ENCODE peak calls at places on chromosomes 6 and 20, in seven cellular contexts. I is Panc1, T is fibroblast of mammary gland, A is T-helper 1 cell, K is NCI-H2171 treated with DMSO at 0.1 percent for 48 hours, U is COR-L47, O is progenitor cell of endocrine pancreas. X is an unnamed sample.

GRCh38 chr6:144094731-144095133 is 641 bp downstream of the SF3B5 start:
- DNase-seq in I (no peak), T (no peak), A (no peak), K (no peak), U (no peak), O (no peak), X (no peak)

GRCh38 chr6:166417285-166417691 is 34.5 kb upstream of the MPC1 start:
- DNase-seq in I (no peak), T (no peak), A (peak; percentile 88), K (no peak), U (no peak), O (no peak), X (peak; percentile 26)

GRCh38 chr6:15498640-15499039 is 164.2 kb downstream of the DTNBP1 start:
- DNase-seq in I (no peak), T (peak; percentile 80), A (no peak), K (no peak), U (no peak), O (no peak), X (no peak)

GRCh38 chr20:44714701-44715494 is at the start of gene CCN5:
- DNase-seq in I (peak; percentile 71), T (peak; percentile 85), A (no peak), K (peak; percentile 43), U (peak; percentile 64), O (no peak), X (no peak)

GRCh38 chr6:118220429-118221128 is 313.5 kb downstream of the SLC35F1 start:
- DNase-seq in I (no peak), T (no peak), A (no peak), K (no peak), U (no peak), O (no peak), X (no peak)

GRCh38 chr6:33050013-33050800 is 23.2 kb downstream of the HLA-DPA1 start:
- DNase-seq in I (no peak), T (no peak), A (no peak), K (no peak), U (no peak), O (no peak), X (no peak)

GRCh38 chr20:50628326-50628725 is 63.0 kb downstream of the RIPOR3 start:
- DNase-seq in I (no peak), T (no peak), A (no peak), K (peak; percentile 94), U (peak; percentile 8), O (no peak), X (peak; percentile 84)

GRCh38 chr20:62122659-62123449 is 579 bp downstream of the LSM14B start:
- DNase-seq in I (no peak), T (peak; percentile 49), A (no peak), K (peak; percentile 80), U (peak; percentile 79), O (peak; percentile 53), X (peak; percentile 3)

GRCh38 chr6:57267586-57268293 is 45.6 kb upstream of the RAB23 start:
- DNase-seq in I (peak; percentile 67), T (peak; percentile 99), A (peak; percentile 12), K (peak; percentile 12), U (no peak), O (peak; percentile 15), X (no peak)

GRCh38 chr6:89689732-89690131 is 51.2 kb upstream of the LYRM2 start:
- DNase-seq in I (no peak), T (no peak), A (no peak), K (no peak), U (peak; percentile 26), O (no peak), X (no peak)

GRCh38 chr6:115838763-115839401 is 221.8 kb downstream of the FRK start:
- DNase-seq in I (peak; percentile 33), T (peak; percentile 46), A (no peak), K (no peak), U (peak; percentile 25), O (no peak), X (no peak)

GRCh38 chr6:148146717-148147116 is 195.9 kb upstream of the SASH1 start:
- DNase-seq in I (no peak), T (no peak), A (peak; percentile 49), K (no peak), U (no peak), O (no peak), X (no peak)

GRCh38 chr6:135181333-135182119 is 418 bp downstream of the MYB start:
- DNase-seq in I (no peak), T (no peak), A (peak; percentile 25), K (peak; percentile 63), U (no peak), O (no peak), X (peak; percentile 4)

GRCh38 chr6:45808917-45809316 is 206.7 kb downstream of the CLIC5 start:
- DNase-seq in I (no peak), T (no peak), A (no peak), K (no peak), U (no peak), O (no peak), X (no peak)

GRCh38 chr20:35200255-35200654 is 26.2 kb upstream of the MMP24 start:
- DNase-seq in I (no peak), T (peak; percentile 88), A (no peak), K (no peak), U (no peak), O (no peak), X (no peak)

GRCh38 chr6:4805553-4806307 is 29.5 kb downstream of the CDYL start:
- DNase-seq in I (peak; percentile 28), T (peak; percentile 36), A (no peak), K (peak; percentile 6), U (peak; percentile 64), O (peak; percentile 17), X (peak; percentile 97)

GRCh38 chr6:105452924-105453756 is 50.3 kb upstream of the PREP start:
- DNase-seq in I (no peak), T (no peak), A (peak; percentile 56), K (no peak), U (no peak), O (no peak), X (no peak)

GRCh38 chr6:124674042-124674441 is 288.2 kb upstream of the RNF217 start:
- DNase-seq in I (no peak), T (no peak), A (no peak), K (no peak), U (no peak), O (no peak), X (no peak)

GRCh38 chr6:143845033-143845432 is 1.9 kb downstream of the LTV1 start:
- DNase-seq in I (no peak), T (no peak), A (no peak), K (no peak), U (no peak), O (no peak), X (no peak)

GRCh38 chr20:10280016-10280908 is 61.6 kb downstream of the SNAP25 start:
- DNase-seq in I (no peak), T (no peak), A (no peak), K (no peak), U (no peak), O (no peak), X (no peak)

GRCh38 chr6:134007077-134007476 is 45.3 kb downstream of the SLC2A12 start:
- DNase-seq in I (no peak), T (no peak), A (no peak), K (peak; percentile 84), U (peak; percentile 77), O (no peak), X (no peak)

GRCh38 chr20:21613512-21613911 is 92.0 kb upstream of the PAX1 start:
- DNase-seq in I (no peak), T (peak; percentile 1), A (no peak), K (peak; percentile 97), U (peak; percentile 91), O (no peak), X (no peak)

GRCh38 chr20:38346741-38347140 is 459 bp downstream of the LBP start:
- DNase-seq in I (no peak), T (no peak), A (no peak), K (no peak), U (no peak), O (no peak), X (no peak)

GRCh38 chr20:12358006-12358654 is 440.4 kb downstream of the BTBD3 start:
- DNase-seq in I (no peak), T (peak; percentile 15), A (no peak), K (peak; percentile 23), U (peak; percentile 6), O (no peak), X (no peak)

GRCh38 chr6:124770784-124771183 is 191.5 kb upstream of the RNF217 start:
- DNase-seq in I (no peak), T (no peak), A (no peak), K (no peak), U (no peak), O (no peak), X (no peak)

GRCh38 chr6:169292340-169293124 is 38.9 kb upstream of the THBS2 start:
- DNase-seq in I (peak; percentile 58), T (peak; percentile 98), A (no peak), K (no peak), U (no peak), O (no peak), X (no peak)

GRCh38 chr6:44258325-44258863 is 1.1 kb upstream of the SLC35B2 start:
- DNase-seq in I (no peak), T (no peak), A (no peak), K (no peak), U (no peak), O (no peak), X (no peak)

GRCh38 chr20:47066484-47067270 is 172.0 kb downstream of the EYA2 start:
- DNase-seq in I (no peak), T (peak; percentile 24), A (no peak), K (no peak), U (no peak), O (no peak), X (no peak)

GRCh38 chr6:169208011-169208410 is 45.6 kb downstream of the THBS2 start:
- DNase-seq in I (no peak), T (peak; percentile 28), A (no peak), K (no peak), U (no peak), O (no peak), X (no peak)

GRCh38 chr6:5435449-5435848 is 174.1 kb downstream of the FARS2 start:
- DNase-seq in I (peak; percentile 2), T (peak; percentile 86), A (no peak), K (no peak), U (no peak), O (no peak), X (no peak)

GRCh38 chr6:14927398-14927797 is 318.5 kb upstream of the JARID2 start:
- DNase-seq in I (no peak), T (no peak), A (no peak), K (peak; percentile 25), U (no peak), O (no peak), X (no peak)

GRCh38 chr6:35181313-35181932 is 32.3 kb upstream of the SCUBE3 start:
- DNase-seq in I (no peak), T (peak; percentile 85), A (no peak), K (peak; percentile 24), U (no peak), O (no peak), X (no peak)

GRCh38 chr6:52305385-52305784 is 20.8 kb upstream of the MCM3 start:
- DNase-seq in I (no peak), T (no peak), A (no peak), K (no peak), U (no peak), O (no peak), X (no peak)

GRCh38 chr6:169168706-169169105 is 84.9 kb downstream of the THBS2 start:
- DNase-seq in I (no peak), T (no peak), A (no peak), K (no peak), U (no peak), O (no peak), X (no peak)

GRCh38 chr6:162899148-162899547 is 171.4 kb downstream of the PACRG start:
- DNase-seq in I (no peak), T (no peak), A (no peak), K (peak; percentile 41), U (no peak), O (no peak), X (no peak)